ENCODE peak calls at places on chromosomes 1 and 21, in six cellular contexts. G is stomach, B is breast epithelium, F is IMR-90, V is erythroblast, Z is upper lobe of left lung. D is an unnamed sample.

GRCh38 chr1:61007534-61008364 is 74.6 kb upstream of the NFIA start:
- DNase-seq in G (no peak), B (no peak), F (no peak), V (no peak), Z (no peak), D (no peak)

GRCh38 chr1:47418122-47418521 is 2.0 kb downstream of the FOXE3 start:
- DNase-seq in G (no peak), B (no peak), F (no peak), V (no peak), Z (no peak), D (no peak)

GRCh38 chr1:165659581-165659895 is 28.5 kb downstream of the MGST3 start:
- DNase-seq in G (no peak), B (no peak), F (no peak), V (no peak), Z (no peak), D (no peak)

GRCh38 chr1:225470691-225471452 is 43.0 kb upstream of the LBR start:
- DNase-seq in G (no peak), B (no peak), F (no peak), V (no peak), Z (peak; percentile 15), D (peak; percentile 10)

GRCh38 chr1:243620096-243620495 is 229.9 kb downstream of the AKT3 start:
- DNase-seq in G (no peak), B (no peak), F (no peak), V (no peak), Z (no peak), D (no peak)

GRCh38 chr1:25565188-25565591 is 21.8 kb downstream of the LDLRAP1 start:
- DNase-seq in G (no peak), B (no peak), F (peak; percentile 47), V (no peak), Z (no peak), D (no peak)

GRCh38 chr21:25934771-25935224 is 200.0 kb downstream of the GABPA start:
- DNase-seq in G (peak; percentile 75), B (peak; percentile 58), F (peak; percentile 99), V (no peak), Z (peak; percentile 82), D (peak; percentile 76)

GRCh38 chr1:110548381-110548780 is 29.4 kb upstream of the KCNA10 start:
- DNase-seq in G (peak; percentile 38), B (no peak), F (peak; percentile 8), V (peak; percentile 4), Z (no peak), D (no peak)

GRCh38 chr1:14857436-14858195 is 259.1 kb downstream of the KAZN start:
- DNase-seq in G (no peak), B (no peak), F (no peak), V (no peak), Z (no peak), D (no peak)

GRCh38 chr1:230308821-230309220 is 117.3 kb downstream of the PGBD5 start:
- DNase-seq in G (no peak), B (no peak), F (no peak), V (no peak), Z (no peak), D (no peak)

GRCh38 chr21:45935628-45936027 is 45.9 kb upstream of the COL6A1 start:
- DNase-seq in G (no peak), B (no peak), F (peak; percentile 63), V (no peak), Z (no peak), D (no peak)

GRCh38 chr1:11100149-11100493 is 452 bp upstream of the EXOSC10 start:
- DNase-seq in G (no peak), B (no peak), F (no peak), V (no peak), Z (no peak), D (peak; percentile 17)

GRCh38 chr1:245577396-245578157 is 422.8 kb downstream of the KIF26B start:
- DNase-seq in G (no peak), B (no peak), F (no peak), V (no peak), Z (no peak), D (no peak)

GRCh38 chr1:203478986-203479385 is 3.4 kb downstream of the PRELP start:
- DNase-seq in G (no peak), B (no peak), F (no peak), V (no peak), Z (no peak), D (no peak)

GRCh38 chr1:67429528-67430357 is 459 bp downstream of the SERBP1 start:
- DNase-seq in G (peak; percentile 31), B (peak; percentile 57), F (no peak), V (peak; percentile 47), Z (peak; percentile 24), D (peak; percentile 26)

GRCh38 chr1:2228157-2228594 is at the start of gene SKI:
- DNase-seq in G (no peak), B (no peak), F (no peak), V (no peak), Z (no peak), D (no peak)

GRCh38 chr1:2229032-2229920 is 1.2 kb downstream of the SKI start:
- DNase-seq in G (peak; percentile 74), B (no peak), F (peak; percentile 69), V (peak; percentile 85), Z (peak; percentile 67), D (peak; percentile 81)

GRCh38 chr1:2226525-2227340 is 1.4 kb upstream of the SKI start:
- DNase-seq in G (no peak), B (no peak), F (no peak), V (peak; percentile 39), Z (peak; percentile 26), D (peak; percentile 50)

GRCh38 chr1:2228684-2229031 is 539 bp downstream of the SKI start:
- DNase-seq in G (peak; percentile 53), B (no peak), F (no peak), V (peak; percentile 72), Z (peak; percentile 35), D (no peak)

DNA sequence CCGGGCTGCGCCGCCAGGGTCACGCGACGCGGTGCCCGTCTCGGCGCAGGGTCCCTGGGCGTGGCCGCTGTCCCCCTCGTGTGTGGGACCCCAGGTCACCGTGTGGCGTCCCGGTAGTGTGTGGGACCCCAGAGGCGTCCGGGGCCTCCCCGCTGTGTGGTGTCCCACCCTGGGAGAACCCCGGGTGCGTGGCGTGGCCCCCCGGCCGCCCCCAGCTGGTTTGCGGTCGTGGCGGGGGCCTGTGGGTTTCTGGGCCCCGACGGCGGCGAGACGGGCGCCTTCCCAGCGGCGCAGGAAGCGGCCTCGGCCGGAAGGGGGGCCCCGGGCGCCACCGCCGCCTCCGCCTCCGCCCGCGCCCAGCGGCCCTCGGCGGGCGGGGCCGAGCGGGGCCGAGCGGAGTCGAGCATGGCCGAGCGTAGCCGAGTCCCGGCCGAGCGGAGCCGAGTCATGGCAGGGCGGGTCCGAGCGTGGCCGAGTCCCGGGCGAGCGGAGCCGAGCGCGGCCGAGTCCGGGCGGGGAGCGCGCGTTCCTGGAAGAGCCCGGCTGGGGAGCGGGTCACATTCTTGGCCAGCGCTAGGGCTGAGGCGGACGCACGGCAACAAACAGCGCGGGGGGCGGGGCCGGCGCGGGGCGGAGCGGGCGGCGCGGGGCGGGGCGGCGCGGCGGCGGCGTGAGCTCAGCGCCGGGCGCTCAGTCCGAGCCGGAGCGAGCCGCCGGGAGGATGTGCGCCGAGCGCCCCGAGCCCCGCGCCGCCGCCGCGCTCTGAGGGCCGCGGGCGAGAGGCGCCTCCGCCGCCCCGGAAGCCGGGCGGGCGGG is 570 bp upstream of the SKI start:
- DNase-seq in G (peak; percentile 97), B (peak; percentile 97), F (peak; percentile 95), V (peak; percentile 97), Z (peak; percentile 96), D (peak; percentile 96)
- TF ChIP-seq POLR2A in G (no peak), B (no peak), F (peak; percentile 87), V (peak; percentile 79), Z (peak; percentile 88), D (peak; percentile 80)

GRCh38 chr1:51620470-51620869 is 3.6 kb downstream of the OSBPL9 start:
- DNase-seq in G (no peak), B (no peak), F (no peak), V (no peak), Z (no peak), D (no peak)

GRCh38 chr1:51618715-51619114 is 1.8 kb downstream of the OSBPL9 start:
- DNase-seq in G (no peak), B (no peak), F (no peak), V (no peak), Z (no peak), D (no peak)

GRCh38 chr1:51616490-51616889 is 402 bp upstream of the OSBPL9 start:
- DNase-seq in G (no peak), B (no peak), F (no peak), V (no peak), Z (no peak), D (no peak)

GRCh38 chr1:51615780-51616291 is 1.1 kb upstream of the OSBPL9 start:
- DNase-seq in G (no peak), B (no peak), F (no peak), V (no peak), Z (peak; percentile 60), D (no peak)

GRCh38 chr1:51616903-51617708 is at the start of gene OSBPL9:
- DNase-seq in G (peak; percentile 91), B (peak; percentile 92), F (peak; percentile 92), V (peak; percentile 94), Z (peak; percentile 94), D (peak; percentile 93)
- TF ChIP-seq POLR2A in G (peak; percentile 30), B (peak; percentile 73), F (peak; percentile 73), V (peak; percentile 65), Z (peak; percentile 39), D (peak; percentile 73)

GRCh38 chr21:31731802-31732537 is at the start of gene SCAF4:
- DNase-seq in G (peak; percentile 91), B (peak; percentile 89), F (peak; percentile 87), V (peak; percentile 91), Z (peak; percentile 91), D (peak; percentile 86)
- TF ChIP-seq POLR2A in G (peak; percentile 65), B (peak; percentile 44), F (peak; percentile 93), V (peak; percentile 88), Z (peak; percentile 91), D (peak; percentile 74)

GRCh38 chr1:66346057-66346795 is 187.7 kb upstream of the SGIP1 start:
- DNase-seq in G (no peak), B (no peak), F (no peak), V (no peak), Z (no peak), D (no peak)
- TF ChIP-seq POLR2A in G (no peak), B (no peak), F (no peak), V (no peak), Z (no peak), D (no peak)

DNA sequence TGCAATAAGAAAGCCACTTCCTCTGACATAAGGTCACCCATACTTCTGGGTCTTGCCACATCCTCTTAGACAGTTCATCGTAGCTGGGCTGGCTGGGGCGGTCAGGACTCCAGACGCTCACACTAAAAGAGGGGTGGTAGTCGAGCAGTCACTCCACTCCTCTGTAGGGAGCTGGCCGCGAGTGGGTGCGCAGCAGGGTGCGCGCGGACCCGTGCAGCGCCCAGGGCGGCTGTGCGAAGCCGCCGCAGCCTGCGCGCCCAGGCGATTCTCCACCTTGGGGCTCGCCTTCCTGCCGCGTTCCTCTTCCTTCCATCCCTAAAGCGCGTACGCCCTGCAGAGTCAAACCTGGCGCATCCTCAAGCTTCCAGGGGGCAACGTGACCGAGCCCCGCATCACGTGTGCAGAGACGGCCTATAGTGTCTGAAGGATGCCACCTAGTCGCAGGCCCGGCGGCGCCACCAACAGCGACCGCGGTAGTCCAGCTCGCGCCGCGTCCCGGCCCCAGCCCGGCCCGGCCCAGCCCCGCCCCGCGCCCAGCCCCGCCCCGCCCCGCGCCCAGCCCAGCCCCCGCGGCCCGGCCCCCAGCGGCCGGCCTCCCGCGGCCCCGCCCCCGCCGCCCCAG is 360 bp upstream of the PRDX6 start:
- DNase-seq in G (peak; percentile 89), B (peak; percentile 86), F (peak; percentile 78), V (peak; percentile 94), Z (peak; percentile 97), D (peak; percentile 91)
- TF ChIP-seq POLR2A in G (no peak), B (no peak), F (peak; percentile 37), V (peak; percentile 68), Z (peak; percentile 78), D (no peak)

GRCh38 chr1:149936992-149937705 is 470 bp upstream of the MTMR11 start:
- DNase-seq in G (no peak), B (no peak), F (peak; percentile 58), V (peak; percentile 30), Z (peak; percentile 68), D (no peak)
- TF ChIP-seq POLR2A in G (no peak), B (no peak), F (no peak), V (no peak), Z (no peak), D (no peak)